ENCODE peak calls at places on chromosomes 3 and 15, in four cellular contexts. Y is OCI-LY7, M is putamen, F is Ammon's horn. K is an unnamed sample.

GRCh38 chr3:133932009-133932408 is 36.3 kb upstream of the RAB6B start:
- DNase-seq in Y (no peak), M (no peak), F (no peak), K (no peak)

GRCh38 chr3:49397470-49397869 is 14.3 kb downstream of the RHOA start:
- DNase-seq in Y (peak), M (no peak), F (peak), K (no peak)

GRCh38 chr15:52013151-52013791 is 5.7 kb upstream of the MAPK6 start:
- DNase-seq in Y (no peak), M (no peak), F (no peak), K (no peak)

GRCh38 chr3:30704931-30705890 is 98.8 kb downstream of the TGFBR2 start:
- DNase-seq in Y (no peak), M (no peak), F (no peak), K (no peak)

GRCh38 chr3:106577241-106577640 is 708.4 kb upstream of the CBLB start:
- DNase-seq in Y (no peak), M (no peak), F (no peak), K (no peak)

GRCh38 chr15:78216276-78217229 is 17.8 kb downstream of the ACSBG1 start:
- DNase-seq in Y (no peak), M (peak), F (peak), K (peak)

GRCh38 chr15:64354683-64355558 is 1.1 kb downstream of the CSNK1G1 start:
- DNase-seq in Y (no peak), M (no peak), F (peak), K (no peak)

GRCh38 chr15:98803228-98804056 is 155.1 kb downstream of the IGF1R start:
- DNase-seq in Y (no peak), M (no peak), F (no peak), K (no peak)

GRCh38 chr3:156761713-156762575 is 64.2 kb upstream of the LEKR1 start:
- DNase-seq in Y (peak), M (no peak), F (no peak), K (no peak)

GRCh38 chr3:70744536-70744935 is 432.1 kb upstream of the MDFIC2 start:
- DNase-seq in Y (no peak), M (no peak), F (no peak), K (no peak)

GRCh38 chr3:105367406-105368213 is 901 bp downstream of the ALCAM start:
- DNase-seq in Y (peak), M (peak), F (peak), K (peak)

GRCh38 chr15:82554351-82554750 is 14.1 kb upstream of the RPS17 start:
- DNase-seq in Y (no peak), M (no peak), F (peak), K (peak)

GRCh38 chr3:138441742-138442141 is 7.3 kb downstream of the ESYT3 start:
- DNase-seq in Y (no peak), M (no peak), F (no peak), K (no peak)

K was measured in globus pallidus.